ENCODE peak calls at places on chromosomes 5 and 9, in six cellular contexts. E is PC-3, M is GM23248, U is MM.1S, J is GM23338, P is OCI-LY7. K is an unnamed sample. For H3K9me2, the result is how much of the 10 kb centered on the place peaks cover.

GRCh38 chr5:673140-673836 is 19.9 kb downstream of the TPPP start:
- DNase-seq in J (no peak), U (no peak), E (no peak), P (no peak), M (no peak), K (no peak)

GRCh38 chr9:111916234-111916645 is 19.6 kb downstream of the UGCG start:
- DNase-seq in J (no peak), P (no peak), E (no peak), M (no peak), U (no peak), K (no peak)

GRCh38 chr9:137660144-137660543 is 41.3 kb downstream of the EHMT1 start:
- DNase-seq in E (no peak), U (no peak), M (no peak), P (no peak), J (no peak), K (no peak)

GRCh38 chr5:112973904-112974303 is 2.7 kb upstream of the DCP2 start:
- DNase-seq in E (no peak), J (no peak), P (no peak), U (no peak), M (no peak), K (no peak)

GRCh38 chr9:129333961-129334743 is 156.1 kb upstream of the IER5L start:
- DNase-seq in M (peak), P (peak), E (peak), J (peak), U (no peak), K (peak)

GRCh38 chr9:121369595-121370265 is at the start of gene STOM:
- DNase-seq in E (peak), P (no peak), M (peak), U (peak), J (peak), K (peak)

GRCh38 chr9:92887880-92888338 is 10.1 kb upstream of the ZNF484 start:
- DNase-seq in E (no peak), P (peak), M (no peak), J (no peak), U (peak), K (no peak)

GRCh38 chr5:43242196-43242595 is 50.2 kb downstream of the NIM1K start:
- DNase-seq in P (no peak), E (no peak), J (no peak), M (no peak), U (no peak), K (no peak)

GRCh38 chr9:134626576-134627416 is 14.8 kb upstream of the COL5A1 start:
- DNase-seq in E (peak), M (no peak), P (no peak), J (no peak), U (no peak), K (peak)

GRCh38 chr5:683619-684481 is 9.3 kb downstream of the TPPP start:
- DNase-seq in E (no peak), M (no peak), U (no peak), P (no peak), J (no peak), K (no peak)

GRCh38 chr9:4243113-4243512 is 56.8 kb downstream of the GLIS3 start:
- DNase-seq in E (no peak), P (no peak), M (no peak), U (no peak), J (no peak), K (no peak)

GRCh38 chr5:138271281-138271680 is 3.1 kb downstream of the GFRA3 start:
- DNase-seq in E (no peak), U (no peak), P (no peak), J (no peak), M (no peak), K (no peak)

GRCh38 chr5:132059696-132060500 is 557 bp upstream of the IL3 start:
- DNase-seq in M (no peak), J (no peak), P (no peak), E (no peak), U (no peak), K (no peak)

GRCh38 chr9:103210607-103211006 is 215.5 kb downstream of the CYLC2 start:
- DNase-seq in M (no peak), P (no peak), J (no peak), E (no peak), U (no peak), K (no peak)

GRCh38 chr5:37840036-37840909 is at the start of gene GDNF:
- DNase-seq in U (peak), M (peak), J (peak), P (no peak), E (peak), K (peak)

GRCh38 chr5:1062761-1063568 is 48.9 kb downstream of the SLC12A7 start:
- DNase-seq in M (no peak), P (no peak), J (peak), U (no peak), E (no peak), K (no peak)

GRCh38 chr9:93808115-93809029 is 146.8 kb downstream of the BARX1 start:
- DNase-seq in J (no peak), M (no peak), E (no peak), U (no peak), P (no peak), K (no peak)

GRCh38 chr5:746258-746761 is 38.2 kb downstream of the ZDHHC11B start:
- DNase-seq in P (no peak), J (no peak), E (no peak), M (no peak), U (no peak), K (no peak)

GRCh38 chr9:29213374-29214161 is 1640.3 kb upstream of the C9orf72 start:
- DNase-seq in J (peak), U (peak), M (no peak), E (peak), P (no peak), K (peak)

GRCh38 chr9:35611230-35611797 is 6.3 kb downstream of the TESK1 start:
- DNase-seq in E (peak), P (peak), M (peak), U (peak), J (peak), K (peak)

GRCh38 chr5:83576341-83576740 is 104.8 kb downstream of the VCAN start:
- DNase-seq in U (no peak), J (no peak), E (peak), P (no peak), M (no peak), K (no peak)

GRCh38 chr9:7209051-7209450 is 451.3 kb downstream of the KDM4C start:
- DNase-seq in E (no peak), P (no peak), M (no peak), U (no peak), J (no peak), K (no peak)

GRCh38 chr9:20624201-20625002 is 2.1 kb upstream of the MLLT3 start:
- DNase-seq in M (peak), E (peak), J (peak), P (peak), U (peak), K (peak)

GRCh38 chr9:98135938-98136337 is 16.9 kb upstream of the TRIM14 start:
- DNase-seq in J (no peak), U (no peak), E (no peak), M (no peak), P (no peak), K (no peak)

GRCh38 chr9:27183701-27184100 is 74.7 kb downstream of the TEK start:
- DNase-seq in E (peak), J (no peak), M (peak), U (no peak), P (no peak), K (peak)

GRCh38 chr9:71681708-71682268 is 86.5 kb downstream of the CEMIP2 start:
- DNase-seq in M (peak), J (no peak), P (no peak), U (no peak), E (peak), K (peak)

GRCh38 chr5:135718151-135718550 is 116.3 kb upstream of the SLC25A48 start:
- DNase-seq in P (no peak), J (no peak), M (peak), U (no peak), E (peak), K (peak)

GRCh38 chr5:170738840-170739239 is 44.7 kb upstream of the GABRP start:
- DNase-seq in M (no peak), U (no peak), J (no peak), P (no peak), E (no peak), K (no peak)

GRCh38 chr5:171306785-171307591 is 2.1 kb upstream of the TLX3 start:
- DNase-seq in M (no peak), U (no peak), J (peak), P (no peak), E (no peak), K (no peak)

GRCh38 chr9:37311938-37312730 is 110.4 kb upstream of the GRHPR start:
- DNase-seq in M (peak), E (peak), U (no peak), P (no peak), J (no peak), K (no peak)

DNA sequence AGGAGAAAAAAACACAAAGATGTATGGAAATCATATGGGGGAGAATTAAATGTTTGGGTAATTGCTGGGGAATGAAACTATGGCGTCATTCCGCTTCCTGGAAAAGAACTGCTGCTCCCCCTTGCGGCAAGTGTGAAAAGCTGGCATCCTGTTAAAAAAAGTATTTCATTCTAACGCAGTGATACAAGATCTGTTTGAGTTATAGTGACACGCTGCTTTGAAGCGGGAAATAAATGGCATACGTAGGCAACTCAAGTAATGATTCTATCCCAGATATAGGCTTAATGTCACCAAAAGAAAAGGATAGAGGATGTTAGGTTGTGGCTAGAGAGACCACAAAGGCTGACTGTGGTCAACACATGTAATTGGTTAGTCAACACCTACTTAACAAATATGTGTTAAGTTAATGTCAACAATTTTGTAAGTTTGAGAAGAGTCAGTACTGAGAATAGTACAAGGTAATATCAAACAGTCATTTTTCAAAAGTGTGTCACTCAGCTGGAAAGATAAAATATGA is 70.2 kb upstream of the ALDH1A1 start:
- DNase-seq in P (peak), M (peak), J (peak), U (peak), E (peak), K (peak)
- H2AFZ ChIP-seq in P (no peak), M (peak), J (no peak), U (no peak), E (no peak), K (peak)

DNA sequence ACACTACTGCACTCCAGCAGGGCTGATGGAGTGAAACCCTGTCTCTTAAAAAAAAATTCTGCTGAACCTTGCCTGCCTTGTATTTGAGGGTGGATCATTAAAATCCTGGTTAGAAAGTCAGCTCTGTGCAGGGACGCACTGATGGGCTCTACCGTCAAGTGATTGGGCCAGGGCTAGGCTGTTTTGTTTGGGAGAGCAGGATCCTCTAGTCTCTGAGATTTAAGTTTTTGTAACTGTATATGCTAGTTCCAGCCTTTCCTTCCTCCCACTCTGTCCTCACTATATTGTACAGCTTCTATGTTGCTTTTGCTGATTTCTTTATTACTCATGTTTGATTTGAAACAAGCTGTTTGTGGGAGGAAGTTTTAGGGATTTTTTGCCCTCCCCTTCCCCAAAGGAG is 11.5 kb downstream of the DDX4 start:
- DNase-seq in E (no peak), U (no peak), P (no peak), M (no peak), J (no peak), K (no peak)
- H3K9me2 ChIP-seq in E (under half), U (under half), P (under half), M (under half), J (under half), K (under half)

GRCh38 chr9:88651682-88652633 is 117.0 kb downstream of the NXNL2 start:
- DNase-seq in U (no peak), J (no peak), P (no peak), M (peak), E (peak), K (peak)

GRCh38 chr9:88658311-88658822 is 123.4 kb downstream of the NXNL2 start:
- DNase-seq in P (no peak), J (no peak), U (no peak), M (peak), E (no peak), K (peak)

GRCh38 chr9:88657893-88658292 is 122.9 kb downstream of the NXNL2 start:
- DNase-seq in J (no peak), E (no peak), U (no peak), M (peak), P (no peak), K (no peak)

GRCh38 chr9:88653926-88654325 is 118.9 kb downstream of the NXNL2 start:
- DNase-seq in U (no peak), P (no peak), M (peak), J (no peak), E (no peak), K (no peak)

DNA sequence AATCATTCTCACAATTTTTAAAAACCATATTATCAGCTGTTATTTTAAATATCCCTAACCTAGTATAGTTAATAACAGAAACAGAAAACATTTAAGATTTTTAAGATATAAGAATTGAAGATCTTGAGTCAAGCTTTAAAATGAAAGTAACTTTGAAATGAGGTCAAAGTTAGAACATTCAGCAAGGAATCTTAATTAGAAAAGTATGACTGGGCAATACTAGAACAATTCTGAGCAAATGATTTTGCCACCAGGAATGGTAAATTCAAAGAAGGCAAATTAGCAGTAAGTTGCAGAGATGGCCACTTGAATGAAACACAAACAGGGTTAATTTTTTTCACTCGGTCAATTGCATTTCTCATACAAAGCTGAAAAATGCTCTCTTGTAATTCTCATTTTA is 117.9 kb downstream of the NXNL2 start:
- DNase-seq in U (no peak), P (no peak), E (no peak), J (no peak), M (peak), K (no peak)
- H2AFZ ChIP-seq in U (no peak), P (no peak), E (peak), J (no peak), M (peak), K (no peak)

GRCh38 chr9:69036799-69037198 is 1.2 kb downstream of the FXN start:
- DNase-seq in U (no peak), J (no peak), P (peak), M (no peak), E (no peak), K (no peak)

GRCh38 chr9:69034071-69034470 is 1.5 kb upstream of the FXN start:
- DNase-seq in P (no peak), E (no peak), U (no peak), J (no peak), M (no peak), K (no peak)

GRCh38 chr9:69036319-69036718 is 767 bp downstream of the FXN start:
- DNase-seq in P (peak), J (peak), M (peak), E (peak), U (peak), K (peak)

GRCh38 chr9:69030851-69031645 is 4.5 kb upstream of the FXN start:
- DNase-seq in M (peak), P (no peak), U (no peak), J (no peak), E (peak), K (no peak)

GRCh38 chr9:69035438-69036316 is at the start of gene FXN:
- DNase-seq in U (peak), E (peak), J (peak), M (peak), P (peak), K (peak)
- H3K9me2 ChIP-seq in U (under half), E (under half), J (under half), M (under half), P (under half), K (under half)